ENCODE peak calls at places on chromosomes 5 and 9, in eight cellular contexts. One of them, this sample, is unnamed.
A peak's percentile ranks its signal among the peaks of the same experiment; 100 is the strongest.

GRCh38 chr9:77435688-77436087 is 212.4 kb downstream of the GNA14 start:
- DNase-seq in colonic mucosa: no peak
- DNase-seq in mammary epithelial cell: no peak
- DNase-seq in CD4-positive, CD25-positive, alpha-beta regulatory T cell: no peak
- DNase-seq in upper lobe of right lung: no peak
- DNase-seq in effector memory CD4-positive, alpha-beta T cell: no peak
- DNase-seq in heart right ventricle: no peak
- DNase-seq in ovary: no peak
- DNase-seq in this sample: no peak

GRCh38 chr5:158751961-158752655 is 347.6 kb downstream of the EBF1 start:
- DNase-seq in colonic mucosa: no peak
- DNase-seq in heart right ventricle: no peak
- DNase-seq in effector memory CD4-positive, alpha-beta T cell: no peak
- DNase-seq in CD4-positive, CD25-positive, alpha-beta regulatory T cell: no peak
- DNase-seq in upper lobe of right lung: no peak
- DNase-seq in mammary epithelial cell: no peak
- DNase-seq in ovary: no peak
- DNase-seq in this sample: no peak

GRCh38 chr5:55021465-55021864 is 2.6 kb upstream of the GZMK start:
- DNase-seq in mammary epithelial cell: no peak
- DNase-seq in colonic mucosa: no peak
- DNase-seq in heart right ventricle: no peak
- DNase-seq in effector memory CD4-positive, alpha-beta T cell: no peak
- DNase-seq in ovary: no peak
- DNase-seq in CD4-positive, CD25-positive, alpha-beta regulatory T cell: no peak
- DNase-seq in upper lobe of right lung: no peak
- DNase-seq in this sample: no peak

GRCh38 chr9:74220327-74220726 is 276.8 kb upstream of the RORB start:
- DNase-seq in mammary epithelial cell: no peak
- DNase-seq in ovary: no peak
- DNase-seq in colonic mucosa: no peak
- DNase-seq in heart right ventricle: no peak
- DNase-seq in upper lobe of right lung: no peak
- DNase-seq in CD4-positive, CD25-positive, alpha-beta regulatory T cell: no peak
- DNase-seq in effector memory CD4-positive, alpha-beta T cell: no peak
- DNase-seq in this sample: no peak

GRCh38 chr9:130715270-130716077 is 21.9 kb downstream of the EXOSC2 start:
- DNase-seq in effector memory CD4-positive, alpha-beta T cell: no peak
- DNase-seq in mammary epithelial cell: peak; percentile 48
- DNase-seq in upper lobe of right lung: no peak
- DNase-seq in ovary: no peak
- DNase-seq in colonic mucosa: no peak
- DNase-seq in CD4-positive, CD25-positive, alpha-beta regulatory T cell: no peak
- DNase-seq in heart right ventricle: no peak
- DNase-seq in this sample: no peak

GRCh38 chr5:88281322-88281721 is 12.7 kb upstream of the TMEM161B start:
- DNase-seq in ovary: no peak
- DNase-seq in effector memory CD4-positive, alpha-beta T cell: no peak
- DNase-seq in mammary epithelial cell: no peak
- DNase-seq in colonic mucosa: no peak
- DNase-seq in upper lobe of right lung: no peak
- DNase-seq in heart right ventricle: no peak
- DNase-seq in CD4-positive, CD25-positive, alpha-beta regulatory T cell: no peak
- DNase-seq in this sample: no peak

GRCh38 chr9:130634801-130635200 is 29.6 kb upstream of the PRDM12 start:
- DNase-seq in colonic mucosa: no peak
- DNase-seq in effector memory CD4-positive, alpha-beta T cell: no peak
- DNase-seq in upper lobe of right lung: peak; percentile 28
- DNase-seq in heart right ventricle: no peak
- DNase-seq in mammary epithelial cell: no peak
- DNase-seq in ovary: no peak
- DNase-seq in CD4-positive, CD25-positive, alpha-beta regulatory T cell: no peak
- DNase-seq in this sample: no peak

GRCh38 chr5:110663525-110663924 is 62.9 kb downstream of the TMEM232 start:
- DNase-seq in colonic mucosa: no peak
- DNase-seq in effector memory CD4-positive, alpha-beta T cell: no peak
- DNase-seq in CD4-positive, CD25-positive, alpha-beta regulatory T cell: no peak
- DNase-seq in heart right ventricle: no peak
- DNase-seq in upper lobe of right lung: no peak
- DNase-seq in mammary epithelial cell: no peak
- DNase-seq in ovary: no peak
- DNase-seq in this sample: no peak

GRCh38 chr9:131310833-131311554 is 21.5 kb downstream of the PLPP7 start:
- DNase-seq in heart right ventricle: peak; percentile 14
- DNase-seq in effector memory CD4-positive, alpha-beta T cell: peak; percentile 54
- DNase-seq in ovary: no peak
- DNase-seq in colonic mucosa: no peak
- DNase-seq in upper lobe of right lung: no peak
- DNase-seq in CD4-positive, CD25-positive, alpha-beta regulatory T cell: peak; percentile 83
- DNase-seq in mammary epithelial cell: no peak
- DNase-seq in this sample: peak; percentile 83

GRCh38 chr9:28866951-28867350 is 1293.7 kb upstream of the C9orf72 start:
- DNase-seq in effector memory CD4-positive, alpha-beta T cell: no peak
- DNase-seq in mammary epithelial cell: no peak
- DNase-seq in upper lobe of right lung: no peak
- DNase-seq in CD4-positive, CD25-positive, alpha-beta regulatory T cell: no peak
- DNase-seq in heart right ventricle: no peak
- DNase-seq in ovary: no peak
- DNase-seq in colonic mucosa: no peak
- DNase-seq in this sample: no peak

GRCh38 chr5:116524051-116524450 is 50.6 kb downstream of the SEMA6A start:
- DNase-seq in heart right ventricle: no peak
- DNase-seq in colonic mucosa: no peak
- DNase-seq in upper lobe of right lung: no peak
- DNase-seq in mammary epithelial cell: no peak
- DNase-seq in CD4-positive, CD25-positive, alpha-beta regulatory T cell: no peak
- DNase-seq in ovary: no peak
- DNase-seq in effector memory CD4-positive, alpha-beta T cell: no peak
- DNase-seq in this sample: no peak

GRCh38 chr9:134171316-134172197 is 7.2 kb upstream of the RNU6ATAC start:
- DNase-seq in CD4-positive, CD25-positive, alpha-beta regulatory T cell: no peak
- DNase-seq in colonic mucosa: no peak
- DNase-seq in upper lobe of right lung: peak; percentile 69
- DNase-seq in heart right ventricle: no peak
- DNase-seq in effector memory CD4-positive, alpha-beta T cell: no peak
- DNase-seq in ovary: peak; percentile 84
- DNase-seq in mammary epithelial cell: peak; percentile 32
- DNase-seq in this sample: no peak

GRCh38 chr9:89623925-89624420 is 19.2 kb downstream of the GADD45G start:
- DNase-seq in mammary epithelial cell: no peak
- DNase-seq in heart right ventricle: no peak
- DNase-seq in effector memory CD4-positive, alpha-beta T cell: no peak
- DNase-seq in upper lobe of right lung: peak; percentile 85
- DNase-seq in CD4-positive, CD25-positive, alpha-beta regulatory T cell: no peak
- DNase-seq in colonic mucosa: no peak
- DNase-seq in ovary: peak; percentile 62
- DNase-seq in this sample: no peak

GRCh38 chr9:127278372-127278771 is 13.8 kb downstream of the GARNL3 start:
- DNase-seq in heart right ventricle: no peak
- DNase-seq in upper lobe of right lung: no peak
- DNase-seq in effector memory CD4-positive, alpha-beta T cell: no peak
- DNase-seq in colonic mucosa: no peak
- DNase-seq in ovary: no peak
- DNase-seq in mammary epithelial cell: peak; percentile 76
- DNase-seq in CD4-positive, CD25-positive, alpha-beta regulatory T cell: no peak
- DNase-seq in this sample: no peak

GRCh38 chr5:53397845-53398244 is 82.6 kb upstream of the FST start:
- DNase-seq in mammary epithelial cell: peak; percentile 85
- DNase-seq in effector memory CD4-positive, alpha-beta T cell: no peak
- DNase-seq in ovary: no peak
- DNase-seq in upper lobe of right lung: no peak
- DNase-seq in colonic mucosa: no peak
- DNase-seq in CD4-positive, CD25-positive, alpha-beta regulatory T cell: no peak
- DNase-seq in heart right ventricle: peak; percentile 30
- DNase-seq in this sample: no peak

DNA sequence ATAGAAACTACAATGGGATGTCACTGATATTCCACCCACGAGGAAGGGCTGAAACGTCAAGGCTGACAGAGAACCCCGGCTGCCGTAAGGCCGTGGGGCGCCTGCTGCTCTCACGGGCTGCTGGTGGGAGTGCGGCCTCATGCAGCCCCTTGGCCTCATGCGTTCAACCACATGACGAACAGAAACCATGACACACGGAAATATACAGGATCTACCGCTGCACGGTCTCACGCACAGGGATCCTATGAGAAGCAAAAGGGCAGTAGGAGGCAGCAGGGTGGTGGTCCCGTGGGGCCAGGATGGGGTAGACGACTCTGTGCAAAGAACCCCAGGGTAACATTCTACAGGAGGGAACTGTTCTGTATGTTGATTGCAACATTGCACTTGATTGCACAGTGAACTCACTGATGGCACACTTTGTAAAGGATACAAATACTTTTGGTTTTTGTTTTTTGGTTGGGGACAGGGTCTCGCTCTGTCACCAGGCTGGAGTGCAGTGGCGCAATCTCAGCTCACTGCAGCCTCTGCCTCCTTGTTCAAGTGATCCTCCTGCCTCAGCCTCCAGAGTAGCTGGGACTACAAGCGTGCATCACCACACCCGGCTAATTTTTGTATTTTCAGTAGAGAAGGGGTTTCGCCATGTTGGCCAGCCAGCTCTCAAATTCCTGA is 51.6 kb downstream of the NACC2 start:
- DNase-seq in ovary: no peak
- DNase-seq in colonic mucosa: no peak
- DNase-seq in effector memory CD4-positive, alpha-beta T cell: no peak
- DNase-seq in mammary epithelial cell: no peak
- DNase-seq in CD4-positive, CD25-positive, alpha-beta regulatory T cell: no peak
- DNase-seq in upper lobe of right lung: no peak
- DNase-seq in heart right ventricle: no peak
- DNase-seq in this sample: no peak
- H3K4me3 ChIP-seq in ovary: no peak overlapping the region
- H3K4me3 ChIP-seq in colonic mucosa: no peak overlapping the region
- H3K4me3 ChIP-seq in effector memory CD4-positive, alpha-beta T cell: no peak overlapping the region
- H3K4me3 ChIP-seq in mammary epithelial cell: no peak overlapping the region
- H3K4me3 ChIP-seq in CD4-positive, CD25-positive, alpha-beta regulatory T cell: no peak overlapping the region
- H3K4me3 ChIP-seq in upper lobe of right lung: no peak overlapping the region
- H3K4me3 ChIP-seq in heart right ventricle: no peak overlapping the region
- H3K4me3 ChIP-seq in this sample: no peak overlapping the region

DNA sequence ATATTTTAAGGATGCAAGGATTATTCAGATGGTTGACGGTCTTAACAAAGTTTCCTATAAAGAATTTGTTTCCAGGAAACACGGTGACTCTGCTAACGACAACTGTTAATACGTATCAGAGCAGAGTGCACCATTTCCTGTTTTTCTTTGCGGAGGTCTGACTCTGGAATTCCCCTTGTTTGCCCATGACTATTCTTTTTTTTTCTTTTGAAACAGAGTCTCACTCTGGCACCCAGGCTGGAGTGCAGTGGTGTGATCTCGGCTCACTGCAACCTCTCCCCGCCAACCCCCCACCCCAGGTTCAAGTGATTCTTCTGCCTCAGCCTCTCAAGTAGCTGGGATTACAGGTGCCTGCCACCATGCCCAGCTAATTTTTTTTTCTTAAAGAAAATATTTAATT is 115.9 kb downstream of the CDC42SE2 start:
- DNase-seq in colonic mucosa: no peak
- DNase-seq in mammary epithelial cell: no peak
- DNase-seq in CD4-positive, CD25-positive, alpha-beta regulatory T cell: peak; percentile 88
- DNase-seq in heart right ventricle: peak; percentile 41
- DNase-seq in ovary: no peak
- DNase-seq in upper lobe of right lung: no peak
- DNase-seq in effector memory CD4-positive, alpha-beta T cell: peak; percentile 73
- DNase-seq in this sample: peak; percentile 58
- H3K4me1 ChIP-seq in colonic mucosa: peaks cover 16% of the 10 kb centered on the region
- H3K4me1 ChIP-seq in mammary epithelial cell: no peaks in the 10 kb centered on the region
- H3K4me1 ChIP-seq in CD4-positive, CD25-positive, alpha-beta regulatory T cell: peaks cover 89% of the 10 kb centered on the region
- H3K4me1 ChIP-seq in heart right ventricle: peaks cover 30% of the 10 kb centered on the region
- H3K4me1 ChIP-seq in ovary: peaks cover 4% of the 10 kb centered on the region
- H3K4me1 ChIP-seq in upper lobe of right lung: peaks cover 35% of the 10 kb centered on the region
- H3K4me1 ChIP-seq in effector memory CD4-positive, alpha-beta T cell: peaks cover 77% of the 10 kb centered on the region
- H3K4me1 ChIP-seq in this sample: peaks cover 89% of the 10 kb centered on the region

GRCh38 chr9:109319631-109320233 is 1.1 kb downstream of the EPB41L4B start:
- DNase-seq in CD4-positive, CD25-positive, alpha-beta regulatory T cell: peak; percentile 17
- DNase-seq in effector memory CD4-positive, alpha-beta T cell: no peak
- DNase-seq in heart right ventricle: no peak
- DNase-seq in colonic mucosa: no peak
- DNase-seq in mammary epithelial cell: no peak
- DNase-seq in upper lobe of right lung: peak; percentile 71
- DNase-seq in ovary: peak; percentile 66
- DNase-seq in this sample: no peak

GRCh38 chr9:109315889-109316640 is 4.8 kb downstream of the EPB41L4B start:
- DNase-seq in upper lobe of right lung: peak; percentile 90
- DNase-seq in mammary epithelial cell: peak; percentile 98
- DNase-seq in heart right ventricle: peak; percentile 70
- DNase-seq in CD4-positive, CD25-positive, alpha-beta regulatory T cell: no peak
- DNase-seq in ovary: peak; percentile 64
- DNase-seq in colonic mucosa: peak; percentile 89
- DNase-seq in effector memory CD4-positive, alpha-beta T cell: no peak
- DNase-seq in this sample: no peak

GRCh38 chr9:109317311-109317978 is 3.4 kb downstream of the EPB41L4B start:
- DNase-seq in heart right ventricle: no peak
- DNase-seq in ovary: no peak
- DNase-seq in colonic mucosa: peak; percentile 63
- DNase-seq in CD4-positive, CD25-positive, alpha-beta regulatory T cell: no peak
- DNase-seq in effector memory CD4-positive, alpha-beta T cell: no peak
- DNase-seq in upper lobe of right lung: no peak
- DNase-seq in mammary epithelial cell: no peak
- DNase-seq in this sample: no peak

GRCh38 chr9:109319072-109319630 is 1.7 kb downstream of the EPB41L4B start:
- DNase-seq in ovary: peak; percentile 63
- DNase-seq in CD4-positive, CD25-positive, alpha-beta regulatory T cell: no peak
- DNase-seq in upper lobe of right lung: peak; percentile 74
- DNase-seq in effector memory CD4-positive, alpha-beta T cell: no peak
- DNase-seq in mammary epithelial cell: no peak
- DNase-seq in colonic mucosa: peak; percentile 63
- DNase-seq in heart right ventricle: no peak
- DNase-seq in this sample: no peak

DNA sequence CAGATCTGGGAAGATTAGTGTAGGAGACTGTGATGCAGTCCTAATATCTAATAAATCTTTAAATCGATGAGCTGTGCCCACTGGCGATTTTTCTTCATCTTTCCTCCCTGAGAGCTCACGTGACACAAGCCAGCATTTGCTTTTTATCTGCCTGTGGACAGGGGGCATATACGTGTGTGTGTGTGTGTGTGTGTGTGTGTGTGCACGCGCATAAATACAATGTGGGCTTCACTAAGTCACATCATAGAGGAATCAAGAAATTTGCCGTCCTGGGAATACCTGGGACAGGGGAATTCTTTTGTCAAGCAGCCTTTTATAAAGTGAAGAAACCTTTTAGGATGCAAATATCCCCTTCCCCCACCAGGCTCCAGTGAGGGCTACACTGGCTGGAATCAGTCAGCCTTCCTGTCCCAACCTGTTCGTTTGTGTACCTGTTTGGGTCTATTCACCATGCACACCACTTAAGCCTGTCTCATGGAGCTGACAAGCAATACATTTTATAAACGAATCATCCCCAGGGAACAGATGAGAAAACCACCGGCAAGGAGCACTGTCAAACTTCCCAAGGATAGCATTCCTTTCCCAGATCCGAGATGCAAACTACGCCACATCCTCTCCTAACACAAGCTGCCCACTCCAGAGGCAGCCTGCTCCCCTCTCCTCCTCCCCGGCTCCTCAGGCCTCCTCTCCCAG is 2.7 kb downstream of the EPB41L4B start:
- DNase-seq in effector memory CD4-positive, alpha-beta T cell: no peak
- DNase-seq in colonic mucosa: no peak
- DNase-seq in ovary: no peak
- DNase-seq in CD4-positive, CD25-positive, alpha-beta regulatory T cell: no peak
- DNase-seq in heart right ventricle: no peak
- DNase-seq in upper lobe of right lung: no peak
- DNase-seq in mammary epithelial cell: peak; percentile 85
- DNase-seq in this sample: no peak
- H3K4me3 ChIP-seq in effector memory CD4-positive, alpha-beta T cell: no peak overlapping the region
- H3K4me3 ChIP-seq in colonic mucosa: peak overlapping the region; percentile 60
- H3K4me3 ChIP-seq in ovary: no peak overlapping the region
- H3K4me3 ChIP-seq in CD4-positive, CD25-positive, alpha-beta regulatory T cell: no peak overlapping the region
- H3K4me3 ChIP-seq in heart right ventricle: no peak overlapping the region
- H3K4me3 ChIP-seq in upper lobe of right lung: no peak overlapping the region
- H3K4me3 ChIP-seq in mammary epithelial cell: no peak overlapping the region
- H3K4me3 ChIP-seq in this sample: no peak overlapping the region

GRCh38 chr9:95009459-95009858 is 283.0 kb downstream of the AOPEP start:
- DNase-seq in mammary epithelial cell: peak; percentile 46
- DNase-seq in colonic mucosa: no peak
- DNase-seq in ovary: no peak
- DNase-seq in heart right ventricle: no peak
- DNase-seq in CD4-positive, CD25-positive, alpha-beta regulatory T cell: no peak
- DNase-seq in upper lobe of right lung: no peak
- DNase-seq in effector memory CD4-positive, alpha-beta T cell: no peak
- DNase-seq in this sample: no peak
- H3K4me1 ChIP-seq in mammary epithelial cell: peaks cover 37% of the 10 kb centered on the region
- H3K4me1 ChIP-seq in colonic mucosa: no peaks in the 10 kb centered on the region
- H3K4me1 ChIP-seq in ovary: peaks cover 14% of the 10 kb centered on the region
- H3K4me1 ChIP-seq in heart right ventricle: peaks cover 78% of the 10 kb centered on the region
- H3K4me1 ChIP-seq in CD4-positive, CD25-positive, alpha-beta regulatory T cell: peaks cover under 1% of the 10 kb centered on the region
- H3K4me1 ChIP-seq in upper lobe of right lung: peaks cover 34% of the 10 kb centered on the region
- H3K4me1 ChIP-seq in effector memory CD4-positive, alpha-beta T cell: peaks cover 3% of the 10 kb centered on the region
- H3K4me1 ChIP-seq in this sample: no peaks in the 10 kb centered on the region

This sample was measured in CD8-positive, alpha-beta memory T cell.